ENCODE peak calls at places on chromosomes 5 and 9, in ten cellular contexts. N is K562; Z is uterus; F is mammary epithelial cell; W is Peyer's patch; E is Panc1; A is upper lobe of right lung; L is CD8-positive, alpha-beta T cell; H is spleen; V is neuronal stem cell. U is an unnamed sample. For H3K4me1, the result is how much of the 10 kb centered on the place peaks cover.

GRCh38 chr5:148857474-148857873 is 31.1 kb downstream of the ADRB2 start:
- DNase-seq in N (no peak), Z (no peak), F (no peak), W (no peak), E (no peak), A (no peak), L (no peak), H (no peak), V (no peak), U (no peak)

GRCh38 chr9:118533101-118533500 is 828.9 kb downstream of the TLR4 start:
- DNase-seq in N (no peak), Z (no peak), F (peak), W (no peak), E (no peak), A (no peak), L (no peak), H (no peak), V (no peak), U (no peak)

GRCh38 chr9:97419315-97419867 is 7.5 kb downstream of the TDRD7 start:
- DNase-seq in N (no peak), Z (no peak), F (peak), W (no peak), E (no peak), A (no peak), L (no peak), H (no peak), V (no peak), U (no peak)

GRCh38 chr9:15205632-15206243 is 101.3 kb downstream of the TTC39B start:
- DNase-seq in N (no peak), Z (no peak), F (no peak), W (no peak), E (no peak), A (no peak), L (no peak), H (no peak), V (no peak), U (no peak)

GRCh38 chr5:137734962-137735530 is 843 bp downstream of the KLHL3 start:
- DNase-seq in N (no peak), Z (peak), F (peak), W (peak), E (no peak), A (peak), L (no peak), H (peak), V (no peak), U (no peak)

GRCh38 chr5:133868946-133869674 is 99.3 kb downstream of the C5orf15 start:
- DNase-seq in N (peak), Z (peak), F (peak), W (peak), E (peak), A (peak), L (peak), H (peak), V (peak), U (peak)

GRCh38 chr5:2093859-2094615 is 211.3 kb upstream of the IRX4 start:
- DNase-seq in N (no peak), Z (peak), F (peak), W (peak), E (peak), A (no peak), L (no peak), H (no peak), V (no peak), U (no peak)

GRCh38 chr5:176180781-176181180 is 57.4 kb upstream of the SIMC1 start:
- DNase-seq in N (peak), Z (no peak), F (no peak), W (no peak), E (no peak), A (no peak), L (no peak), H (no peak), V (no peak), U (no peak)

GRCh38 chr9:88749420-88749819 is 214.4 kb downstream of the NXNL2 start:
- DNase-seq in N (no peak), Z (no peak), F (peak), W (no peak), E (no peak), A (no peak), L (no peak), H (no peak), V (no peak), U (no peak)

GRCh38 chr5:136052692-136053335 is 24.0 kb downstream of the TGFBI start:
- DNase-seq in N (no peak), Z (no peak), F (no peak), W (peak), E (no peak), A (no peak), L (no peak), H (peak), V (no peak), U (no peak)

GRCh38 chr9:116156621-116157314 is 3.2 kb downstream of the PAPPA start:
- DNase-seq in N (peak), Z (peak), F (no peak), W (peak), E (no peak), A (peak), L (no peak), H (no peak), V (peak), U (no peak)

GRCh38 chr5:139640432-139641115 is 7.6 kb upstream of the CXXC5 start:
- DNase-seq in N (no peak), Z (no peak), F (no peak), W (peak), E (no peak), A (no peak), L (no peak), H (peak), V (no peak), U (no peak)

GRCh38 chr5:675876-676698 is 17.1 kb downstream of the TPPP start:
- DNase-seq in N (no peak), Z (peak), F (no peak), W (peak), E (no peak), A (peak), L (peak), H (peak), V (no peak), U (no peak)

GRCh38 chr9:130630091-130630450 is 34.3 kb upstream of the PRDM12 start:
- DNase-seq in N (no peak), Z (no peak), F (no peak), W (no peak), E (no peak), A (peak), L (no peak), H (peak), V (no peak), U (no peak)

GRCh38 chr5:110112355-110112754 is 422.6 kb downstream of the MAN2A1 start:
- DNase-seq in N (no peak), Z (no peak), F (peak), W (no peak), E (no peak), A (no peak), L (no peak), H (no peak), V (no peak), U (no peak)

GRCh38 chr9:83965350-83966208 is 14.4 kb downstream of the HNRNPK start:
- DNase-seq in N (peak), Z (no peak), F (no peak), W (no peak), E (no peak), A (no peak), L (no peak), H (no peak), V (no peak), U (no peak)

GRCh38 chr5:102749416-102750021 is 5.6 kb upstream of the PAM start:
- DNase-seq in N (no peak), Z (no peak), F (peak), W (no peak), E (no peak), A (no peak), L (no peak), H (no peak), V (no peak), U (no peak)

GRCh38 chr9:114452219-114453169 is 52.8 kb downstream of the WHRN start:
- DNase-seq in N (no peak), Z (no peak), F (no peak), W (peak), E (no peak), A (peak), L (no peak), H (no peak), V (no peak), U (peak)

GRCh38 chr9:97605246-97605645 is 27.9 kb downstream of the TSTD2 start:
- DNase-seq in N (no peak), Z (no peak), F (no peak), W (no peak), E (no peak), A (no peak), L (no peak), H (no peak), V (no peak), U (no peak)

GRCh38 chr9:81490605-81491331 is 198.6 kb downstream of the TLE1 start:
- DNase-seq in N (no peak), Z (no peak), F (peak), W (no peak), E (no peak), A (no peak), L (no peak), H (no peak), V (no peak), U (no peak)

GRCh38 chr9:77010527-77010926 is 8.9 kb upstream of the FOXB2 start:
- DNase-seq in N (no peak), Z (no peak), F (no peak), W (no peak), E (no peak), A (no peak), L (no peak), H (no peak), V (no peak), U (no peak)

GRCh38 chr9:107684224-107684623 is 194.7 kb upstream of the KLF4 start:
- DNase-seq in N (no peak), Z (no peak), F (peak), W (no peak), E (no peak), A (no peak), L (no peak), H (no peak), V (no peak), U (no peak)

GRCh38 chr5:9533577-9534334 is 12.1 kb downstream of the SEMA5A start:
- DNase-seq in N (no peak), Z (no peak), F (no peak), W (no peak), E (no peak), A (no peak), L (no peak), H (no peak), V (no peak), U (no peak)

GRCh38 chr5:169980418-169981053 is at the start of gene INSYN2B:
- DNase-seq in N (peak), Z (peak), F (peak), W (peak), E (peak), A (no peak), L (no peak), H (no peak), V (peak), U (no peak)

GRCh38 chr9:101477736-101478135 is 42.2 kb upstream of the ALDOB start:
- DNase-seq in N (no peak), Z (peak), F (peak), W (no peak), E (no peak), A (no peak), L (no peak), H (no peak), V (no peak), U (no peak)

GRCh38 chr5:13991365-13991764 is 46.9 kb upstream of the DNAH5 start:
- DNase-seq in N (no peak), Z (no peak), F (no peak), W (no peak), E (no peak), A (no peak), L (no peak), H (no peak), V (no peak), U (no peak)

GRCh38 chr5:89601880-89602279 is 718.9 kb upstream of the MEF2C start:
- DNase-seq in N (no peak), Z (no peak), F (no peak), W (no peak), E (no peak), A (no peak), L (no peak), H (no peak), V (no peak), U (no peak)

GRCh38 chr9:33289501-33289900 is 815 bp upstream of the NFX1 start:
- DNase-seq in N (no peak), Z (peak), F (no peak), W (no peak), E (no peak), A (peak), L (peak), H (peak), V (no peak), U (no peak)

GRCh38 chr5:27377626-27378025 is 339.2 kb upstream of the CDH9 start:
- DNase-seq in N (no peak), Z (no peak), F (no peak), W (no peak), E (no peak), A (no peak), L (no peak), H (no peak), V (no peak), U (no peak)
- H3K4me1 ChIP-seq in N (under half), Z (under half), F (under half), W (under half), E (under half), A (under half), L (under half), H (under half), V (under half), U (under half)

GRCh38 chr9:117374076-117374740 is 40.6 kb downstream of the ASTN2 start:
- DNase-seq in N (no peak), Z (no peak), F (no peak), W (no peak), E (no peak), A (no peak), L (no peak), H (no peak), V (no peak), U (no peak)
- H3K4me1 ChIP-seq in N (under half), Z (under half), F (under half), W (under half), E (under half), A (under half), L (under half), H (under half), V (under half), U (under half)

GRCh38 chr5:34022131-34022705 is 14.4 kb upstream of the AMACR start:
- DNase-seq in N (no peak), Z (no peak), F (peak), W (no peak), E (no peak), A (no peak), L (no peak), H (no peak), V (no peak), U (no peak)
- H3K4me1 ChIP-seq in N (under half), Z (under half), F (under half), W (under half), E (under half), A (under half), L (under half), H (under half), V (under half), U (under half)

GRCh38 chr5:150143725-150144058 is 12.0 kb downstream of the PDGFRB start:
- DNase-seq in N (no peak), Z (peak), F (no peak), W (no peak), E (no peak), A (no peak), L (no peak), H (no peak), V (no peak), U (no peak)

GRCh38 chr5:150142189-150142788 is 13.4 kb downstream of the PDGFRB start:
- DNase-seq in N (no peak), Z (no peak), F (no peak), W (no peak), E (no peak), A (no peak), L (no peak), H (no peak), V (no peak), U (no peak)

GRCh38 chr5:150144211-150144801 is 11.3 kb downstream of the PDGFRB start:
- DNase-seq in N (peak), Z (peak), F (no peak), W (no peak), E (no peak), A (no peak), L (no peak), H (no peak), V (no peak), U (no peak)

GRCh38 chr5:150141544-150142188 is 14.0 kb downstream of the PDGFRB start:
- DNase-seq in N (no peak), Z (no peak), F (no peak), W (no peak), E (no peak), A (no peak), L (no peak), H (no peak), V (peak), U (no peak)

GRCh38 chr5:150142800-150143724 is 12.6 kb downstream of the PDGFRB start:
- DNase-seq in N (peak), Z (peak), F (peak), W (peak), E (peak), A (no peak), L (no peak), H (no peak), V (no peak), U (no peak)
- H3K4me1 ChIP-seq in N (under half), Z (half or more), F (under half), W (under half), E (under half), A (half or more), L (under half), H (half or more), V (half or more), U (under half)

GRCh38 chr5:141877478-141878185 is 578 bp downstream of the PCDH1 start:
- DNase-seq in N (no peak), Z (peak), F (peak), W (no peak), E (no peak), A (peak), L (no peak), H (peak), V (no peak), U (no peak)

GRCh38 chr5:141879941-141880738 is 1.9 kb upstream of the PCDH1 start:
- DNase-seq in N (no peak), Z (peak), F (no peak), W (no peak), E (no peak), A (no peak), L (no peak), H (peak), V (no peak), U (no peak)

GRCh38 chr5:141878186-141878770 is at the start of gene PCDH1:
- DNase-seq in N (peak), Z (peak), F (peak), W (no peak), E (no peak), A (peak), L (no peak), H (peak), V (no peak), U (no peak)

GRCh38 chr5:141880961-141881801 is 3.0 kb upstream of the PCDH1 start:
- DNase-seq in N (no peak), Z (no peak), F (peak), W (no peak), E (no peak), A (no peak), L (no peak), H (peak), V (no peak), U (no peak)

DNA sequence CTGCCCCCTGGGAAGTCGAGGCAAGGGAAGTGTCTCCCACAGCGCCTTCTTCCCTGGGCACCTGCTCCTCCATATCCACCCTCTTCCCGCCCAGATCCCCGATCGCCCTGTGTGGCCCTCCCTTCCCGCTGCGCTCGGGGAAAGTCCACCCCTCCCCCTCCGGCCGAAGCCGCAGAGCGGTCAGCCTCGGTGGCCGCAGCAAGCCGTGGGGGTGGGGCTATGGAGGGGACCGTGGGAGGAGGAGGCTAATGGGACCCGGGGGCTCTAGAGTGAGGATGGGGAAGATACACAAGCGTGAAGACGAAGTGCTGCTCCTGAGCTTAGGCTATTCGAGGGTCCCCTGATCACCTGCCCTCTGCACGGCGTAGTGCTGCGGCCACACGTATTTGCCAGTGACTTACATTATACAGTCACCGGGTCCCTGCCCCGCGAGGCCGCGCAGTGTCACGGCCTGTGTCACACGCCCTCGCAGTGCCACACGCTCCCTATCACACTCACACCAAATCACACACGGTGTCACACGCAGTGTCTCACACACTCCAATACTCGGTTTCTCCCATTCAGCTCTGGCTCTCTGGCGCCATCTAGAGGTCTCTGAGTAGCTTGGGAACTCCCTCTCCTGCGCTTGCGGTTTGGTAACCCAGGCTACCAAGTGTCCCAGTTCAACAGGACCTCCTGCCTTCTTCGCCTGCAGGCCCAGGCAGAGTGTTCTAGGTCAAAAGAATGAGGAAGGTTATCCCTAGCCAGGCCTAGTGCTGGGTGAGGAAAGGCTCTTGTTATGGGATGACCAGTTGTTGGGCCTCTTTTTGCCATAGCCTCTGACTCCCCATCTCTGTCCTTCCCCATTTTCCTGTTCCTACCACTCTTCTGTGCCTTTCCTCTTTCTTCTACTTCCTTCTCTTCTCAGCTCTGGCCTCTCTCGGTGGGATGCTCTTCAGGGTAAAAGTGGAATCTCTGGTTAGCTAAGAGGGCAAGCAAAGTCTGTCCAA is 855 bp upstream of the PCDH1 start:
- DNase-seq in N (peak), Z (peak), F (peak), W (peak), E (peak), A (peak), L (peak), H (peak), V (peak), U (peak)
- H3K4me1 ChIP-seq in N (half or more), Z (under half), F (under half), W (under half), E (under half), A (under half), L (under half), H (half or more), V (half or more), U (under half)

DNA sequence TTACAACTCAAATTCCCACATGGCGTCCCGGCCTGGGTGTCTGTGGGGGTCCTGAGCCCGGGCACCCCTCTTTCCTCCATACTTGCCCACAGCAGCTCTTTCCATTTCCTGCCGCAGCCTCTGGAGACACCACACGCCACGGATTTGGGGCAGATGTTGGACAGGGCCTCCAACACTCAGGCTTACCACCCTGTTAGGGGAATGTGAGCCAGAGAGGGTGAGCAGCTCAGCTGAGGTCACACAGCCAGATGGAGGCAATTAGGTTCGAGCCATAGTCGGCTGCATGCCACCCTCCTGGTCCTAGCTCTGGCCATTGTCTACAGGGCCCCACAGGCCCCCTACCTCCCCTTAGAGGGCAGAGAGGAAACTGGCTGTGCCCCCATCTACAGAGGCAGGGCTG is 75.6 kb upstream of the STXBP1 start:
- DNase-seq in N (no peak), Z (no peak), F (no peak), W (no peak), E (no peak), A (no peak), L (peak), H (no peak), V (no peak), U (no peak)
- H3K4me1 ChIP-seq in N (half or more), Z (under half), F (half or more), W (under half), E (half or more), A (half or more), L (under half), H (under half), V (under half), U (under half)

U was measured in effector memory CD4-positive, alpha-beta T cell.